ENCODE peak calls at places on chromosomes 4 and X, in five cellular contexts. L, E, X, P and D are unnamed samples.

GRCh38 chrX:106972896-106973295 is 27.1 kb downstream of the MORC4 start:
- DNase-seq in L (no peak), E (no peak), X (no peak), P (no peak), D (no peak)

GRCh38 chr4:56871357-56871993 is 36.2 kb upstream of the REST start:
- DNase-seq in L (peak; percentile 88), E (peak; percentile 47), X (no peak), P (peak; percentile 86), D (peak; percentile 19)

GRCh38 chrX:131729295-131729694 is 185.4 kb downstream of the OR13H1 start:
- DNase-seq in L (peak; percentile 74), E (no peak), X (peak; percentile 85), P (no peak), D (peak; percentile 74)

GRCh38 chrX:102902355-102902754 is 34.7 kb upstream of the RAB40AL start:
- DNase-seq in L (no peak), E (no peak), X (no peak), P (no peak), D (no peak)

GRCh38 chrX:119997570-119997969 is 54.0 kb upstream of the NKAP start:
- DNase-seq in L (no peak), E (no peak), X (peak; percentile 46), P (no peak), D (no peak)

GRCh38 chr4:71604785-71605184 is 179.1 kb downstream of the GC start:
- DNase-seq in L (no peak), E (no peak), X (peak; percentile 66), P (no peak), D (no peak)

GRCh38 chr4:85657143-85657542 is 182.2 kb downstream of the ARHGAP24 start:
- DNase-seq in L (no peak), E (no peak), X (peak; percentile 13), P (no peak), D (no peak)

GRCh38 chrX:72268601-72269365 is 8.3 kb downstream of the RPS4X start:
- DNase-seq in L (peak; percentile 69), E (no peak), X (no peak), P (no peak), D (peak; percentile 69)

GRCh38 chr4:7721984-7722551 is 217.6 kb downstream of the AFAP1 start:
- DNase-seq in L (no peak), E (no peak), X (no peak), P (no peak), D (no peak)

GRCh38 chr4:17124767-17125166 is 226.3 kb upstream of the LDB2 start:
- DNase-seq in L (no peak), E (no peak), X (no peak), P (no peak), D (no peak)

GRCh38 chr4:7067147-7067522 is 729 bp downstream of the GRPEL1 start:
- DNase-seq in L (peak; percentile 77), E (no peak), X (no peak), P (no peak), D (no peak)

GRCh38 chr4:61923179-61923578 is 723.1 kb downstream of the ADGRL3 start:
- DNase-seq in L (no peak), E (no peak), X (no peak), P (no peak), D (no peak)

GRCh38 chr4:170089274-170089742 is 448 bp downstream of the AADAT start:
- DNase-seq in L (peak; percentile 69), E (peak; percentile 29), X (no peak), P (peak; percentile 63), D (peak; percentile 49)

GRCh38 chr4:114479595-114479994 is 119.0 kb upstream of the UGT8 start:
- DNase-seq in L (no peak), E (no peak), X (no peak), P (no peak), D (no peak)

GRCh38 chr4:52661966-52662705 is 3.0 kb upstream of the USP46 start:
- DNase-seq in L (no peak), E (no peak), X (no peak), P (no peak), D (peak; percentile 20)

GRCh38 chr4:52659016-52659721 is at the start of gene USP46:
- DNase-seq in L (peak; percentile 95), E (peak; percentile 66), X (peak; percentile 73), P (peak; percentile 91), D (peak; percentile 71)

GRCh38 chr4:52658671-52659015 is 458 bp downstream of the USP46 start:
- DNase-seq in L (no peak), E (peak; percentile 5), X (no peak), P (no peak), D (no peak)

GRCh38 chr4:52659722-52660261 is 691 bp upstream of the USP46 start:
- DNase-seq in L (peak; percentile 80), E (peak; percentile 14), X (no peak), P (peak; percentile 58), D (peak; percentile 32)

DNA sequence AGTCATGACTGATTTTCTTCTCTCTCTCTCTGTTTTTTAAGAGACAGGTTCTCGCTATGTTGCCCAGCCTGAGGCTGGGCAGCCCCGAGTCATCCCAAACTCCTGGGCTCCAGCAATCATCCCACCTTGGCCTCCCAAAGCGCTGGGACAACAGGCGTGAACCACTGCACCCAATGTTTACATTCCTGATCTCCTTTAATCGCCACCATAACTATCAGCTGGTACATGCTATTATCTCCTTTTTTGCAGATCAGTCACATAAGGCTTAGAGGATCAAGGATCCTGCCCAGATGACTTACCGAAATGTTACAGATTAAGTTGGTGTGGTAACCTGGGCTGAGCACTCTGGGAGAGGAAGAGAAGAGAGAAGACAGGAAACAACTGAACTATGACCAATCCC is 1.5 kb upstream of the USP46 start:
- DNase-seq in L (no peak), E (no peak), X (no peak), P (no peak), D (no peak)
- H3K9ac ChIP-seq in L (peak overlapping the region; percentile 94), E (no peak overlapping the region), X (no peak overlapping the region), P (no peak overlapping the region), D (no peak overlapping the region)

GRCh38 chr4:123176605-123177004 is 220.0 kb upstream of the SPRY1 start:
- DNase-seq in L (no peak), E (no peak), X (no peak), P (no peak), D (no peak)

GRCh38 chr4:123168812-123169211 is 227.8 kb upstream of the SPRY1 start:
- DNase-seq in L (peak; percentile 6), E (no peak), X (peak; percentile 85), P (no peak), D (peak; percentile 36)

GRCh38 chr4:123166023-123166422 is 230.6 kb upstream of the SPRY1 start:
- DNase-seq in L (no peak), E (no peak), X (no peak), P (no peak), D (no peak)

GRCh38 chr4:123170843-123171242 is 225.8 kb upstream of the SPRY1 start:
- DNase-seq in L (no peak), E (no peak), X (no peak), P (no peak), D (peak; percentile 25)
- H3K9ac ChIP-seq in L (no peak overlapping the region), E (no peak overlapping the region), X (no peak overlapping the region), P (no peak overlapping the region), D (no peak overlapping the region)

GRCh38 chr4:78660559-78660958 is 109.0 kb downstream of the ANXA3 start:
- DNase-seq in L (no peak), E (no peak), X (no peak), P (no peak), D (no peak)

GRCh38 chr4:78661923-78662521 is 110.5 kb downstream of the ANXA3 start:
- DNase-seq in L (peak; percentile 77), E (no peak), X (peak; percentile 40), P (peak; percentile 13), D (no peak)

GRCh38 chr4:78661086-78661690 is 109.6 kb downstream of the ANXA3 start:
- DNase-seq in L (no peak), E (no peak), X (no peak), P (no peak), D (no peak)

GRCh38 chr4:78665216-78665615 is 110.9 kb upstream of the BMP2K start:
- DNase-seq in L (no peak), E (no peak), X (no peak), P (no peak), D (no peak)

GRCh38 chr4:78662661-78663060 is 111.1 kb downstream of the ANXA3 start:
- DNase-seq in L (no peak), E (no peak), X (no peak), P (no peak), D (no peak)
- H3K9ac ChIP-seq in L (no peak overlapping the region), E (no peak overlapping the region), X (no peak overlapping the region), P (no peak overlapping the region), D (no peak overlapping the region)

GRCh38 chrX:15328821-15329220 is 6.5 kb downstream of the PIGA start:
- DNase-seq in L (peak; percentile 44), E (no peak), X (no peak), P (no peak), D (no peak)
- H3K9ac ChIP-seq in L (no peak overlapping the region), E (no peak overlapping the region), X (no peak overlapping the region), P (no peak overlapping the region), D (no peak overlapping the region)

DNA sequence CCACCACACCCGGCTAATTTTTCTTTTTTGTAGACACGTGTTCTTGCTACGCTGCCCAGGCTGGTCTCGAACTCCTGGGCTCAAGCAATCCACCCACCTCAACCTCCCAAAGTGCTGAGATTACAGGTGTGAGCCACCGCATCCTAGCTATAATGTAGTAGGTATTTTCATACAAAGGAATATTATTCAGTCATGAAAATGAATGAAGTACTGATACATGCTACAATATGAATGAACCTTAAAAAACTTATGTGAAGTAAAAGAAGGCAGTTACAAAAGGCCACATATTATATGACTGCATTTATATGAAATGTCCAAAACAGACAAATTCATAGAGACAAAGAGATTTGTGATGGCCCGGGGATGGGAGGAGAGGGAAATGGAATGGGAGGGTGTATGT is 4.7 kb upstream of the GATA1 start:
- DNase-seq in L (no peak), E (no peak), X (no peak), P (no peak), D (no peak)
- H3K9ac ChIP-seq in L (no peak overlapping the region), E (no peak overlapping the region), X (no peak overlapping the region), P (no peak overlapping the region), D (no peak overlapping the region)

GRCh38 chr4:153643406-153644016 is 40.6 kb upstream of the TLR2 start:
- DNase-seq in L (peak; percentile 49), E (no peak), X (peak; percentile 72), P (peak; percentile 11), D (peak; percentile 48)
- H3K9ac ChIP-seq in L (no peak overlapping the region), E (no peak overlapping the region), X (no peak overlapping the region), P (no peak overlapping the region), D (no peak overlapping the region)

GRCh38 chr4:186798951-186799659 is 75.4 kb upstream of the FAT1 start:
- DNase-seq in L (no peak), E (no peak), X (peak; percentile 37), P (no peak), D (peak; percentile 61)
- H3K9ac ChIP-seq in L (no peak overlapping the region), E (no peak overlapping the region), X (no peak overlapping the region), P (no peak overlapping the region), D (no peak overlapping the region)

GRCh38 chrX:98379134-98379533 is 1495.4 kb downstream of the RPA4 start:
- DNase-seq in L (no peak), E (no peak), X (no peak), P (no peak), D (no peak)
- H3K9ac ChIP-seq in L (no peak overlapping the region), E (no peak overlapping the region), X (no peak overlapping the region), P (no peak overlapping the region), D (no peak overlapping the region)

DNA sequence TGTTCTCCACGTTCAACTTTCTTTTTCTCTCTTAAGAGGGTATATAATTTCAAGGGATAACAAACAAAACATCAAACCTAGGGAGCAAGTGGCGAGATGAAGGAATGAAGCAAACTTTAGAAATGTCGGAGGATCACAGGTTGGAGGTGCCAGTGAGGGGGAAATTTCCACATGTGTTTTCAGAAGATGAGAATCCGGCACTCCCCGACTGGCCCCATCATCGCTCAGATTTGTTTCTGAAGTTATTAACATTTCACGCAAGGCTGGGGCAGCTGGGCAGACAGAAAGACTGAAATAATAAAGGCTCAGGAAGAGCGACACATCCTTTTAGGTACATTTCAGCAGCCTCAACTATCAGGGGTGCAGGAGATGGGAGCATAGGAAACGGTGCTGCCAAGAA is 134.9 kb downstream of the SMIM20 start:
- DNase-seq in L (peak; percentile 51), E (no peak), X (no peak), P (no peak), D (no peak)
- H3K9ac ChIP-seq in L (peak overlapping the region; percentile 87), E (no peak overlapping the region), X (no peak overlapping the region), P (no peak overlapping the region), D (no peak overlapping the region)